ENCODE peak calls at places on chromosomes 11 and 22, in six cellular contexts. E is cardiac muscle cell, R is heart right ventricle, O is fibroblast of pulmonary artery, M is mesothelial cell of epicardium, P is AG10803. U is an unnamed sample.

GRCh38 chr11:72618801-72619200 is 55.4 kb downstream of the PDE2A start:
- DNase-seq in M (no peak), E (no peak), R (no peak), O (peak), P (peak), U (no peak)

GRCh38 chr11:130480166-130480565 is 31.7 kb downstream of the ADAMTS15 start:
- DNase-seq in E (peak), O (peak), P (peak), M (no peak), R (no peak), U (no peak)

GRCh38 chr22:50674606-50675552 is 2.3 kb downstream of the SHANK3 start:
- DNase-seq in P (peak), M (peak), O (no peak), E (peak), R (no peak), U (peak)

GRCh38 chr11:102360681-102361080 is 13.7 kb downstream of the BIRC2 start:
- DNase-seq in O (no peak), E (no peak), R (no peak), M (no peak), P (no peak), U (no peak)

GRCh38 chr11:110962907-110963306 is 250.7 kb upstream of the ARHGAP20 start:
- DNase-seq in E (no peak), M (no peak), O (no peak), R (no peak), P (no peak), U (no peak)

GRCh38 chr22:23894710-23895598 is 771 bp downstream of the MIF start:
- DNase-seq in E (peak), R (peak), M (peak), P (peak), O (peak), U (peak)

GRCh38 chr22:44839721-44840120 is 87.3 kb downstream of the ARHGAP8 start:
- DNase-seq in M (no peak), O (no peak), R (no peak), P (no peak), E (no peak), U (no peak)

GRCh38 chr11:8686325-8686724 is 3.7 kb downstream of the RPL27A start:
- DNase-seq in P (no peak), R (no peak), M (no peak), E (no peak), O (no peak), U (peak)

GRCh38 chr22:41327124-41327523 is 25.8 kb downstream of the ZC3H7B start:
- DNase-seq in P (no peak), E (no peak), R (no peak), O (no peak), M (no peak), U (no peak)

GRCh38 chr11:101127699-101128570 is 1.7 kb downstream of the PGR start:
- DNase-seq in O (no peak), E (peak), M (peak), P (no peak), R (peak), U (peak)

GRCh38 chr22:23800297-23801237 is 13.8 kb downstream of the SMARCB1 start:
- DNase-seq in M (no peak), P (no peak), E (no peak), R (no peak), O (no peak), U (peak)

GRCh38 chr11:64560139-64560771 is 30.8 kb upstream of the SLC22A12 start:
- DNase-seq in E (no peak), R (no peak), P (no peak), M (no peak), O (no peak), U (peak)

GRCh38 chr11:36015806-36016205 is 71.9 kb downstream of the LDLRAD3 start:
- DNase-seq in E (no peak), M (no peak), P (no peak), O (no peak), R (peak), U (no peak)

GRCh38 chr11:66211100-66211499 is 57.3 kb upstream of the RAB1B start:
- DNase-seq in E (no peak), O (no peak), P (no peak), R (no peak), M (no peak), U (no peak)

GRCh38 chr22:42367980-42368378 is 64.2 kb downstream of the NFAM1 start:
- DNase-seq in R (no peak), P (no peak), M (no peak), O (no peak), E (no peak), U (no peak)

GRCh38 chr22:46057206-46057605 is 80.2 kb upstream of the WNT7B start:
- DNase-seq in E (no peak), P (no peak), M (no peak), R (no peak), O (no peak), U (no peak)

DNA sequence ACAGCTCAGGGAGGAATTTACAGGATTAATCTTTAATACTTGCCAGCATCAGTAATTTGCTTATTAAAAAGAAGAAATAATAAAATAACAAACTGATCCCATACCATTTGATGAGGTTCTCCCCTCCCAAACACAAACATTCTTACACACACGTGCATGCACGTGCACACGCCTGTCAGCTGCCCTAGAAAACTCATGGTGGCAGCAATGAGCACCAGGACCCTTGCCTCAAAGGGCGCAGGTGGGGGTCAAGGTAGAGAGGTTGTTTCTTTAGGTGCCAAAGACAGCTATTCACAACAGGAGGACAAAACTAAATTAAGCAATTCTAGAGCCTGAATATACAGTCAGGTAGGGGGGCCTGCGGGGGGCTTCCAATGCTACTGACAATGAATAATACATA is 219.3 kb downstream of the BUD13 start:
- DNase-seq in M (no peak), E (no peak), R (no peak), P (no peak), O (no peak), U (no peak)
- TF ChIP-seq CTCF in M (no peak), E (no peak), R (no peak), P (no peak), O (no peak), U (peak)

GRCh38 chr11:1333091-1333772 is 23.8 kb upstream of the TOLLIP start:
- DNase-seq in P (no peak), R (no peak), E (no peak), M (no peak), O (no peak), U (no peak)

GRCh38 chr11:1333860-1334259 is 24.4 kb upstream of the TOLLIP start:
- DNase-seq in M (no peak), P (no peak), O (no peak), R (no peak), E (no peak), U (no peak)

GRCh38 chr11:1326435-1327063 is 17.1 kb upstream of the TOLLIP start:
- DNase-seq in R (no peak), P (peak), M (no peak), O (no peak), E (no peak), U (no peak)

GRCh38 chr11:1327064-1327460 is 17.6 kb upstream of the TOLLIP start:
- DNase-seq in E (no peak), R (no peak), P (peak), M (peak), O (no peak), U (no peak)

GRCh38 chr11:1330473-1330872 is 21.0 kb upstream of the TOLLIP start:
- DNase-seq in P (no peak), O (no peak), M (no peak), E (no peak), R (no peak), U (no peak)
- TF ChIP-seq CTCF in P (no peak), O (no peak), M (no peak), E (no peak), R (no peak), U (no peak)

GRCh38 chr11:87423161-87423560 is 385.4 kb downstream of the TMEM135 start:
- DNase-seq in E (no peak), P (no peak), M (no peak), O (no peak), R (no peak), U (no peak)

GRCh38 chr11:87428266-87428665 is 390.5 kb downstream of the TMEM135 start:
- DNase-seq in R (no peak), P (peak), E (no peak), M (no peak), O (no peak), U (no peak)

GRCh38 chr11:87425943-87426342 is 388.2 kb downstream of the TMEM135 start:
- DNase-seq in M (no peak), O (no peak), P (peak), R (no peak), E (no peak), U (no peak)

GRCh38 chr11:87422566-87422965 is 384.8 kb downstream of the TMEM135 start:
- DNase-seq in M (no peak), R (no peak), O (no peak), E (peak), P (no peak), U (peak)

DNA sequence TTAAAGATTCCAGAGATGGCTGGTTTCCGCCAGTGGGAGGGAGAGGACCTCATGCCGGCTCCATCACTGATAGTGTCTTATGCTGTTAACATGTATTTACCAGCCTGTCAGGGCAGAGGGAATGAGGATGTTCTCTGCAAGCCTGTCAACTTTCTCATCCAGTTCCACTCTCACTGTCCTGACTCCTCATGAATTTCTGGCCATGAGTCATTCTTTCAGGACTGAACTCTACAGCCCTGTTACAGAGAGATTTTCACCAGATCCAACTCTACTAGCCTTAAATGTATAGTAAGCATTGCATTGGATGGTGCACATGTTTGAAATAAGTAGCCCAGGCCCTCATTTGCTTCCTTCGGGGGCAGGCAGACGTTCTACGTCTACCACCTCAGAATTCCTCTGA is 387.7 kb downstream of the TMEM135 start:
- DNase-seq in R (no peak), E (no peak), M (no peak), O (no peak), P (peak), U (no peak)
- TF ChIP-seq CTCF in R (no peak), E (no peak), M (no peak), O (no peak), P (no peak), U (no peak)

GRCh38 chr22:21947040-21948014 is 5.3 kb downstream of the PPM1F start:
- DNase-seq in P (peak), M (no peak), E (peak), O (peak), R (no peak), U (peak)
- TF ChIP-seq CTCF in P (peak), M (no peak), E (peak), O (peak), R (peak), U (peak)

GRCh38 chr11:16985297-16985696 is 28.9 kb downstream of the PLEKHA7 start:
- DNase-seq in O (no peak), R (no peak), M (no peak), E (no peak), P (no peak), U (no peak)
- TF ChIP-seq CTCF in O (no peak), R (no peak), M (no peak), E (no peak), P (no peak), U (no peak)

GRCh38 chr11:70942593-70942992 is 309.8 kb downstream of the SHANK2 start:
- DNase-seq in O (peak), M (no peak), R (no peak), E (no peak), P (no peak), U (peak)
- TF ChIP-seq CTCF in O (peak), M (no peak), R (no peak), E (peak), P (peak), U (peak)

DNA sequence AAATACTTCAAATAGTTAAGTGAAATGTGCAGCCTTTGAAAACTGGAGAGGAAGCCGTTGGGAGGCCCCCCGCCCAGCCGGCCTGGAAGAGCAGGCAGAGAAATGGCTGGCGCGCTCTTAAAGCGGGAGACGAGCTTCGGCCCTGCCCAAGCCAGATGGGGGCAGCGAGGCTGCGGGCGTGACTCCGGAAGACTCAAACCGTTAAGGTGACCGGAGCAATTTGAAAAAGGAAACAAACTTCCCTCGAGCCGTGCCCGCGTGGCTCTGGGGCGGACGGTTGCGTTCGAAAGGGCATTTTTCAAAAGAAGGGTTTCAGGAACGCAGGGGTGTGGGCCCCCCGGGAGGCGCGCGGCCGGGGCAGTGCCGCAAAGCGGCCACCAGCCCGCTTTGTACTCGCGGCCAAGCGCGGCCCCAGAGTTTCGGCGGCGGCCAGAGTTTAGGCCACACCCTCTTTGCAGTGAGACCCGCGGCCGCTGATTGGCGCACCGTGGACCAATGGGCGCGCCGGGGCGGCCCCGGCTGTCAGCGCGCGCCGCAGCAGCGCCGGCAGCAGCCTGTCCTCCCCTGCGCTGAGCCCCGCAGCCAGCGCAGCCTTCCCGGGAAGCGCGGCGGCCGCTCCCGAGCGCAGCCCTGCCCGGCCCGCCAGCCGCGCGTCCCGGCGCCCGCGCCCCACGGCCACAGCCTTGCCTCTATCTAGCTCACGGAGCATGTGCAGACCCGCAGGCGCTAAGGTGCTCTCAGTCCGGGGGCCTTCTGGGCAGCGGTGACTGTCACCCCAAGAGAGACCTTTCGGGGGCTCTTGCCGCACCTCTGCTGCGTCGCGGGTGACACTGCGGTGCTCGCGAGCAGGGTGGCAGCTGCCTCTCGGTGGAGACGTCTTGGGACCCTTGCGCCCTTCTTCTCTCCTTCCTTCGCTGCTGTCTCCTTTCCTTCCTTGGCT is at the start of gene NAV2:
- DNase-seq in E (peak), P (peak), M (peak), O (peak), R (peak), U (peak)
- TF ChIP-seq CTCF in E (no peak), P (no peak), M (no peak), O (no peak), R (no peak), U (no peak)

GRCh38 chr22:31625661-31626426 is 36.2 kb downstream of the PISD start:
- DNase-seq in E (peak), R (peak), P (no peak), O (peak), M (no peak), U (peak)
- TF ChIP-seq CTCF in E (no peak), R (no peak), P (no peak), O (no peak), M (no peak), U (no peak)

GRCh38 chr11:12057299-12057980 is 49.0 kb upstream of the DKK3 start:
- DNase-seq in P (no peak), R (no peak), O (no peak), M (no peak), E (no peak), U (no peak)
- TF ChIP-seq CTCF in P (no peak), R (no peak), O (no peak), M (no peak), E (no peak), U (no peak)

U was measured in endodermal cell.